ENCODE peak calls at places on chromosomes 7 and 10, in seven cellular contexts. One of them, this sample, is unnamed.
A peak's percentile ranks its signal among the peaks of the same experiment; 100 is the strongest.

GRCh38 chr10:29480281-29480954 is 154.4 kb downstream of the SVIL start:
- DNase-seq in NB4: no peak
- DNase-seq in uterus: no peak
- DNase-seq in choroid plexus epithelial cell: no peak
- DNase-seq in GM06990: no peak
- DNase-seq in T1000: no peak
- DNase-seq in activated CD4-positive, alpha-beta T cell treated with anti-CD3 and anti-CD28 coated beads for 36 hours: no peak
- DNase-seq in this sample: no peak

GRCh38 chr7:130733866-130734524 is at the start of gene KLF14:
- DNase-seq in NB4: peak; percentile 57
- DNase-seq in uterus: peak; percentile 20
- DNase-seq in choroid plexus epithelial cell: peak; percentile 11
- DNase-seq in GM06990: no peak
- DNase-seq in T1000: peak; percentile 3
- DNase-seq in activated CD4-positive, alpha-beta T cell treated with anti-CD3 and anti-CD28 coated beads for 36 hours: peak; percentile 59
- DNase-seq in this sample: no peak

GRCh38 chr10:11191673-11192072 is 174.0 kb downstream of the CELF2 start:
- DNase-seq in NB4: no peak
- DNase-seq in uterus: no peak
- DNase-seq in choroid plexus epithelial cell: no peak
- DNase-seq in GM06990: no peak
- DNase-seq in T1000: no peak
- DNase-seq in activated CD4-positive, alpha-beta T cell treated with anti-CD3 and anti-CD28 coated beads for 36 hours: no peak
- DNase-seq in this sample: no peak

GRCh38 chr10:7700577-7701125 is 2.5 kb upstream of the ITIH2 start:
- DNase-seq in NB4: no peak
- DNase-seq in uterus: no peak
- DNase-seq in choroid plexus epithelial cell: peak; percentile 1
- DNase-seq in GM06990: no peak
- DNase-seq in T1000: no peak
- DNase-seq in activated CD4-positive, alpha-beta T cell treated with anti-CD3 and anti-CD28 coated beads for 36 hours: no peak
- DNase-seq in this sample: no peak

GRCh38 chr7:15214981-15215380 is 312.4 kb upstream of the DGKB start:
- DNase-seq in NB4: no peak
- DNase-seq in uterus: no peak
- DNase-seq in choroid plexus epithelial cell: no peak
- DNase-seq in GM06990: no peak
- DNase-seq in T1000: no peak
- DNase-seq in activated CD4-positive, alpha-beta T cell treated with anti-CD3 and anti-CD28 coated beads for 36 hours: no peak
- DNase-seq in this sample: no peak

GRCh38 chr10:125257521-125258105 is 97.2 kb upstream of the CTBP2 start:
- DNase-seq in NB4: no peak
- DNase-seq in uterus: no peak
- DNase-seq in choroid plexus epithelial cell: no peak
- DNase-seq in GM06990: no peak
- DNase-seq in T1000: no peak
- DNase-seq in activated CD4-positive, alpha-beta T cell treated with anti-CD3 and anti-CD28 coated beads for 36 hours: no peak
- DNase-seq in this sample: no peak

GRCh38 chr10:110007171-110007700 is 548 bp upstream of the ADD3 start:
- DNase-seq in NB4: no peak
- DNase-seq in uterus: no peak
- DNase-seq in choroid plexus epithelial cell: peak; percentile 48
- DNase-seq in GM06990: no peak
- DNase-seq in T1000: no peak
- DNase-seq in activated CD4-positive, alpha-beta T cell treated with anti-CD3 and anti-CD28 coated beads for 36 hours: peak; percentile 79
- DNase-seq in this sample: peak; percentile 41

GRCh38 chr10:84138478-84139125 is 707 bp upstream of the GHITM start:
- DNase-seq in NB4: no peak
- DNase-seq in uterus: no peak
- DNase-seq in choroid plexus epithelial cell: peak; percentile 45
- DNase-seq in GM06990: no peak
- DNase-seq in T1000: no peak
- DNase-seq in activated CD4-positive, alpha-beta T cell treated with anti-CD3 and anti-CD28 coated beads for 36 hours: peak; percentile 83
- DNase-seq in this sample: no peak

GRCh38 chr7:123154231-123154860 is 45.4 kb downstream of the SLC13A1 start:
- DNase-seq in NB4: peak; percentile 79
- DNase-seq in uterus: peak; percentile 65
- DNase-seq in choroid plexus epithelial cell: peak; percentile 94
- DNase-seq in GM06990: peak; percentile 29
- DNase-seq in T1000: peak; percentile 32
- DNase-seq in activated CD4-positive, alpha-beta T cell treated with anti-CD3 and anti-CD28 coated beads for 36 hours: peak; percentile 68
- DNase-seq in this sample: no peak

GRCh38 chr7:25314729-25315267 is 86.5 kb upstream of the NPVF start:
- DNase-seq in NB4: no peak
- DNase-seq in uterus: no peak
- DNase-seq in choroid plexus epithelial cell: peak; percentile 4
- DNase-seq in GM06990: no peak
- DNase-seq in T1000: no peak
- DNase-seq in activated CD4-positive, alpha-beta T cell treated with anti-CD3 and anti-CD28 coated beads for 36 hours: no peak
- DNase-seq in this sample: no peak

GRCh38 chr10:113041841-113042745 is 92.0 kb downstream of the TCF7L2 start:
- DNase-seq in NB4: no peak
- DNase-seq in uterus: no peak
- DNase-seq in choroid plexus epithelial cell: no peak
- DNase-seq in GM06990: no peak
- DNase-seq in T1000: no peak
- DNase-seq in activated CD4-positive, alpha-beta T cell treated with anti-CD3 and anti-CD28 coated beads for 36 hours: no peak
- DNase-seq in this sample: no peak

GRCh38 chr7:13117103-13117502 is 429.7 kb downstream of the ARL4A start:
- DNase-seq in NB4: peak; percentile 15
- DNase-seq in uterus: no peak
- DNase-seq in choroid plexus epithelial cell: peak; percentile 63
- DNase-seq in GM06990: no peak
- DNase-seq in T1000: no peak
- DNase-seq in activated CD4-positive, alpha-beta T cell treated with anti-CD3 and anti-CD28 coated beads for 36 hours: no peak
- DNase-seq in this sample: no peak

GRCh38 chr7:80843018-80843671 is 75.7 kb downstream of the SEMA3C start:
- DNase-seq in NB4: no peak
- DNase-seq in uterus: no peak
- DNase-seq in choroid plexus epithelial cell: no peak
- DNase-seq in GM06990: no peak
- DNase-seq in T1000: no peak
- DNase-seq in activated CD4-positive, alpha-beta T cell treated with anti-CD3 and anti-CD28 coated beads for 36 hours: no peak
- DNase-seq in this sample: no peak

GRCh38 chr7:107874605-107875446 is 16.2 kb upstream of the DLD start:
- DNase-seq in NB4: peak; percentile 84
- DNase-seq in uterus: no peak
- DNase-seq in choroid plexus epithelial cell: peak; percentile 87
- DNase-seq in GM06990: no peak
- DNase-seq in T1000: peak; percentile 8
- DNase-seq in activated CD4-positive, alpha-beta T cell treated with anti-CD3 and anti-CD28 coated beads for 36 hours: peak; percentile 64
- DNase-seq in this sample: no peak

GRCh38 chr7:22582860-22583640 is 83.1 kb upstream of the STEAP1B start:
- DNase-seq in NB4: no peak
- DNase-seq in uterus: no peak
- DNase-seq in choroid plexus epithelial cell: peak; percentile 93
- DNase-seq in GM06990: no peak
- DNase-seq in T1000: peak; percentile 30
- DNase-seq in activated CD4-positive, alpha-beta T cell treated with anti-CD3 and anti-CD28 coated beads for 36 hours: no peak
- DNase-seq in this sample: peak; percentile 95

GRCh38 chr7:46391215-46391614 is 470.1 kb upstream of the IGFBP3 start:
- DNase-seq in NB4: no peak
- DNase-seq in uterus: peak; percentile 52
- DNase-seq in choroid plexus epithelial cell: peak; percentile 31
- DNase-seq in GM06990: no peak
- DNase-seq in T1000: no peak
- DNase-seq in activated CD4-positive, alpha-beta T cell treated with anti-CD3 and anti-CD28 coated beads for 36 hours: no peak
- DNase-seq in this sample: no peak

GRCh38 chr10:74891048-74891447 is 64.6 kb downstream of the KAT6B start:
- DNase-seq in NB4: no peak
- DNase-seq in uterus: no peak
- DNase-seq in choroid plexus epithelial cell: no peak
- DNase-seq in GM06990: no peak
- DNase-seq in T1000: no peak
- DNase-seq in activated CD4-positive, alpha-beta T cell treated with anti-CD3 and anti-CD28 coated beads for 36 hours: no peak
- DNase-seq in this sample: no peak

GRCh38 chr7:156005202-156005821 is 193.0 kb upstream of the SHH start:
- DNase-seq in NB4: no peak
- DNase-seq in uterus: no peak
- DNase-seq in choroid plexus epithelial cell: no peak
- DNase-seq in GM06990: no peak
- DNase-seq in T1000: no peak
- DNase-seq in activated CD4-positive, alpha-beta T cell treated with anti-CD3 and anti-CD28 coated beads for 36 hours: no peak
- DNase-seq in this sample: no peak

GRCh38 chr7:28292826-28293528 is 112.4 kb upstream of the JAZF1 start:
- DNase-seq in NB4: no peak
- DNase-seq in uterus: no peak
- DNase-seq in choroid plexus epithelial cell: no peak
- DNase-seq in GM06990: peak; percentile 32
- DNase-seq in T1000: no peak
- DNase-seq in activated CD4-positive, alpha-beta T cell treated with anti-CD3 and anti-CD28 coated beads for 36 hours: peak; percentile 22
- DNase-seq in this sample: no peak